ENCODE peak calls at places on chromosomes 4 and X, in five cellular contexts. One of them, this sample, is unnamed.
A peak's percentile ranks its signal among the peaks of the same experiment; 100 is the strongest.

GRCh38 chr4:164616961-164617360 is 137.0 kb upstream of the SMIM31 start:
- DNase-seq in thyroid gland: no peak
- DNase-seq in tibial artery: no peak
- DNase-seq in left ventricle myocardium inferior: no peak
- DNase-seq in progenitor cell of endocrine pancreas: no peak
- DNase-seq in this sample: no peak

GRCh38 chr4:102829803-102830202 is 2.5 kb upstream of the UBE2D3 start:
- DNase-seq in left ventricle myocardium inferior: no peak
- DNase-seq in thyroid gland: no peak
- DNase-seq in tibial artery: no peak
- DNase-seq in progenitor cell of endocrine pancreas: no peak
- DNase-seq in this sample: no peak

GRCh38 chrX:20442597-20442996 is 175.9 kb upstream of the RPS6KA3 start:
- DNase-seq in thyroid gland: peak; percentile 81
- DNase-seq in left ventricle myocardium inferior: peak; percentile 79
- DNase-seq in tibial artery: peak; percentile 72
- DNase-seq in progenitor cell of endocrine pancreas: peak; percentile 54
- DNase-seq in this sample: peak; percentile 56

GRCh38 chrX:3244203-3244743 is 102.2 kb downstream of the MXRA5 start:
- DNase-seq in tibial artery: no peak
- DNase-seq in thyroid gland: no peak
- DNase-seq in left ventricle myocardium inferior: no peak
- DNase-seq in progenitor cell of endocrine pancreas: no peak
- DNase-seq in this sample: no peak

GRCh38 chrX:3263681-3264126 is 82.7 kb downstream of the MXRA5 start:
- DNase-seq in tibial artery: no peak
- DNase-seq in left ventricle myocardium inferior: no peak
- DNase-seq in progenitor cell of endocrine pancreas: no peak
- DNase-seq in thyroid gland: no peak
- DNase-seq in this sample: no peak

GRCh38 chrX:118976599-118977340 is 2.4 kb downstream of the LONRF3 start:
- DNase-seq in progenitor cell of endocrine pancreas: no peak
- DNase-seq in tibial artery: peak; percentile 29
- DNase-seq in thyroid gland: peak; percentile 85
- DNase-seq in left ventricle myocardium inferior: peak; percentile 27
- DNase-seq in this sample: no peak

GRCh38 chr4:140112576-140112975 is 41.4 kb downstream of the MAML3 start:
- DNase-seq in left ventricle myocardium inferior: no peak
- DNase-seq in thyroid gland: no peak
- DNase-seq in tibial artery: no peak
- DNase-seq in progenitor cell of endocrine pancreas: no peak
- DNase-seq in this sample: no peak

GRCh38 chr4:31370866-31371465 is 650.8 kb downstream of the PCDH7 start:
- DNase-seq in tibial artery: no peak
- DNase-seq in left ventricle myocardium inferior: no peak
- DNase-seq in progenitor cell of endocrine pancreas: no peak
- DNase-seq in thyroid gland: no peak
- DNase-seq in this sample: no peak

GRCh38 chr4:167606551-167606950 is 372.3 kb upstream of the SPOCK3 start:
- DNase-seq in progenitor cell of endocrine pancreas: no peak
- DNase-seq in tibial artery: no peak
- DNase-seq in thyroid gland: no peak
- DNase-seq in left ventricle myocardium inferior: no peak
- DNase-seq in this sample: no peak

GRCh38 chr4:141283152-141283551 is 62.5 kb downstream of the ZNF330 start:
- DNase-seq in progenitor cell of endocrine pancreas: no peak
- DNase-seq in tibial artery: no peak
- DNase-seq in left ventricle myocardium inferior: no peak
- DNase-seq in thyroid gland: no peak
- DNase-seq in this sample: no peak

GRCh38 chr4:185265942-185266341 is 56.5 kb downstream of the SNX25 start:
- DNase-seq in thyroid gland: no peak
- DNase-seq in tibial artery: no peak
- DNase-seq in progenitor cell of endocrine pancreas: no peak
- DNase-seq in left ventricle myocardium inferior: no peak
- DNase-seq in this sample: no peak

GRCh38 chrX:104254442-104255115 is at the start of gene ESX1:
- DNase-seq in progenitor cell of endocrine pancreas: no peak
- DNase-seq in left ventricle myocardium inferior: no peak
- DNase-seq in tibial artery: no peak
- DNase-seq in thyroid gland: no peak
- DNase-seq in this sample: peak; percentile 7

GRCh38 chrX:49260221-49260985 is 4.1 kb downstream of the FOXP3 start:
- DNase-seq in progenitor cell of endocrine pancreas: no peak
- DNase-seq in tibial artery: no peak
- DNase-seq in left ventricle myocardium inferior: no peak
- DNase-seq in thyroid gland: no peak
- DNase-seq in this sample: no peak

GRCh38 chrX:77519765-77520164 is 72.6 kb downstream of the FGF16 start:
- DNase-seq in thyroid gland: no peak
- DNase-seq in left ventricle myocardium inferior: no peak
- DNase-seq in progenitor cell of endocrine pancreas: no peak
- DNase-seq in tibial artery: no peak
- DNase-seq in this sample: no peak

GRCh38 chr4:40316782-40317635 is 18.1 kb upstream of the CHRNA9 start:
- DNase-seq in thyroid gland: peak; percentile 49
- DNase-seq in left ventricle myocardium inferior: no peak
- DNase-seq in tibial artery: no peak
- DNase-seq in progenitor cell of endocrine pancreas: peak; percentile 57
- DNase-seq in this sample: peak; percentile 53

GRCh38 chr4:121217385-121217784 is 53.3 kb upstream of the TNIP3 start:
- DNase-seq in left ventricle myocardium inferior: no peak
- DNase-seq in progenitor cell of endocrine pancreas: no peak
- DNase-seq in tibial artery: no peak
- DNase-seq in thyroid gland: no peak
- DNase-seq in this sample: no peak

GRCh38 chrX:138756234-138756633 is 44.7 kb upstream of the FGF13 start:
- DNase-seq in tibial artery: peak; percentile 23
- DNase-seq in left ventricle myocardium inferior: peak; percentile 19
- DNase-seq in progenitor cell of endocrine pancreas: peak; percentile 24
- DNase-seq in thyroid gland: peak; percentile 71
- DNase-seq in this sample: peak; percentile 28

GRCh38 chr4:71870456-71870855 is 86.6 kb upstream of the GC start:
- DNase-seq in left ventricle myocardium inferior: no peak
- DNase-seq in progenitor cell of endocrine pancreas: no peak
- DNase-seq in thyroid gland: no peak
- DNase-seq in tibial artery: no peak
- DNase-seq in this sample: no peak

GRCh38 chrX:92232182-92232581 is 453.0 kb downstream of the PCDH11X start:
- DNase-seq in progenitor cell of endocrine pancreas: no peak
- DNase-seq in left ventricle myocardium inferior: no peak
- DNase-seq in tibial artery: no peak
- DNase-seq in thyroid gland: no peak
- DNase-seq in this sample: peak; percentile 2

GRCh38 chrX:150844016-150844415 is 54.5 kb downstream of the CD99L2 start:
- DNase-seq in progenitor cell of endocrine pancreas: no peak
- DNase-seq in tibial artery: no peak
- DNase-seq in left ventricle myocardium inferior: no peak
- DNase-seq in thyroid gland: no peak
- DNase-seq in this sample: no peak

GRCh38 chr4:81378398-81378797 is 93.3 kb downstream of the RASGEF1B start:
- DNase-seq in left ventricle myocardium inferior: no peak
- DNase-seq in thyroid gland: no peak
- DNase-seq in tibial artery: no peak
- DNase-seq in progenitor cell of endocrine pancreas: no peak
- DNase-seq in this sample: no peak

DNA sequence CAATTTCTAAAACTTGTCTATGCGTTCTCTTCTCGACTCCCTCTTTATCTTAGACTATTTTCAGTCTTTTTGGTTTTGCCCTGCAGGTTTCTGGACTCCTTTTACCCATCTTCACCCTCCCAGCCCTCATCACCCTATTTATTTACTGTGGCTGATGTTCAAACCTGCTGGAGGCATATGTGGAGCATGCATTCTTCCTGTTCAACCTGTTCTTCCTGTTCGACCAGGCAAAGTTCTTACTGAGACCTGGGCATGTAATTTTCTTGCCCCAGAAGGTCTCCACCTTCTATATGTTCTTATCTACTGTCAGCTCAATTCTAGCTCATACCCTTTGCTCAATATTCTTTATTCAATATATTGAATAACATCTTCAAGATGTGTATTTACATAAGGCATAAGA is 69.4 kb upstream of the AGA start:
- DNase-seq in tibial artery: no peak
- DNase-seq in thyroid gland: no peak
- DNase-seq in progenitor cell of endocrine pancreas: no peak
- DNase-seq in left ventricle myocardium inferior: no peak
- DNase-seq in this sample: no peak
- TF ChIP-seq CTCF in tibial artery: no peak
- TF ChIP-seq CTCF in thyroid gland: no peak
- TF ChIP-seq CTCF in progenitor cell of endocrine pancreas: no peak
- TF ChIP-seq CTCF in left ventricle myocardium inferior: no peak
- TF ChIP-seq CTCF in this sample: no peak

DNA sequence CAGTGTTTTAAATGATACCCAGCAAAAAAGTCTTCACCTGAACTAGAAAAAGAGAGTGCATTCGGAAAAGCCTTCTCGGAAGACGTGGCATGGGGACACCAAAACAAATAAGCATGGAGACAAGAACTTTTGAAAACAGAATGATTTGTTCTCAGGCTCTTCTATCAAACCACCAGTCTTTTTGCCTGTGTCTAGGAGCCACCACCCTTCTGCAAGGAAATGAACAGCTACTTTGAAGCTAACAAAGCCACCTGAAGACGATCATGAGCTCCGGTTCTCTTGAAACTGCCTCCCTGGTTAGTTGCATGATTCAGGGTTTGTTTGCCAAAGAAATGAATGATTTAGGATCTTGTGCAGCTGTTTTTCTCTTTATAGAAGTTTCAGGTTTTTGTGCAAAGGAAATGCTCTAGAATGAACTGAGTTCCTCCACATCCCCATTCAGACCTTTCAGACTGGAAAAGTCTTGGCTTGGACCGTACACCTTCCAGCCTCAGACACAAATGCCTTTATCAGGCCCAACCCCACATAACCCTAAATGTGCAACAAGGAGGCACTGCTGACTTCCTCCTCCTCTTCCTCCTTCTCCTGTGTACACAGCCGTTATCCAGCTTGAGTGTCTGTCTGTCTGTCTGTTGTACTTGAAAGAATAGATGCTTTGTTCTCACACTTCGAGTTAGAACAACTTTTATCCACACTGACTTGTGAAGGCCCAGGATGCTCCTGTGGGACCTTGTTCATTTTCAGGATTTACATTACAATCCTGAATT is 334.9 kb upstream of the KLF3 start:
- DNase-seq in left ventricle myocardium inferior: no peak
- DNase-seq in thyroid gland: no peak
- DNase-seq in tibial artery: no peak
- DNase-seq in progenitor cell of endocrine pancreas: no peak
- DNase-seq in this sample: no peak
- TF ChIP-seq CTCF in left ventricle myocardium inferior: no peak
- TF ChIP-seq CTCF in thyroid gland: no peak
- TF ChIP-seq CTCF in tibial artery: no peak
- TF ChIP-seq CTCF in progenitor cell of endocrine pancreas: no peak
- TF ChIP-seq CTCF in this sample: no peak

GRCh38 chr4:74793757-74794340 is 474 bp downstream of the BTC start:
- DNase-seq in tibial artery: peak; percentile 44
- DNase-seq in thyroid gland: peak; percentile 88
- DNase-seq in progenitor cell of endocrine pancreas: peak; percentile 58
- DNase-seq in left ventricle myocardium inferior: no peak
- DNase-seq in this sample: peak; percentile 51
- TF ChIP-seq CTCF in tibial artery: peak; percentile 43
- TF ChIP-seq CTCF in thyroid gland: peak; percentile 42
- TF ChIP-seq CTCF in progenitor cell of endocrine pancreas: peak; percentile 70
- TF ChIP-seq CTCF in left ventricle myocardium inferior: peak; percentile 23
- TF ChIP-seq CTCF in this sample: peak; percentile 55

GRCh38 chr4:169068423-169068822 is 58.4 kb upstream of the CBR4 start:
- DNase-seq in thyroid gland: no peak
- DNase-seq in tibial artery: no peak
- DNase-seq in left ventricle myocardium inferior: no peak
- DNase-seq in progenitor cell of endocrine pancreas: no peak
- DNase-seq in this sample: no peak
- TF ChIP-seq CTCF in thyroid gland: no peak
- TF ChIP-seq CTCF in tibial artery: no peak
- TF ChIP-seq CTCF in left ventricle myocardium inferior: no peak
- TF ChIP-seq CTCF in progenitor cell of endocrine pancreas: no peak
- TF ChIP-seq CTCF in this sample: no peak

DNA sequence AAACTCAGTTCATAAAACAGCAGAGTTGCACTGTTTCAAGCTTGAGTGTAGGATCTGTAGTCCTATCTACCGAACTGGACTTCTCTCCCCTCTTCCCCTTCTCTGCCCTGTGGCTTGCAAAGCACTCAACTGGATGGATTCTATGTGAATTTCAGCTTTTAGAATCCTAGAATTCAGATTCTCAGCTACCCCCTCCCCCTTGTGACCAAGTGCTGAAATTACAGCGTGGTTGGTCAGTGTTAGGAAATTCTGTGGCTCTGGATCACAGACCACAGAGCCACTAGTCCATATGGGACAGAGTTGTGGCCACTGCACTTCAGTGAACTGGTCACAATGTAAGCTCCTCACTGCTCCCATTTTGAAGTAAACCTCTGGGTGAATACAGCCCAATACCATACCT is 64.6 kb upstream of the TRPC5 start:
- DNase-seq in left ventricle myocardium inferior: no peak
- DNase-seq in progenitor cell of endocrine pancreas: peak; percentile 15
- DNase-seq in thyroid gland: peak; percentile 29
- DNase-seq in tibial artery: no peak
- DNase-seq in this sample: peak; percentile 30
- TF ChIP-seq CTCF in left ventricle myocardium inferior: peak; percentile 42
- TF ChIP-seq CTCF in progenitor cell of endocrine pancreas: peak; percentile 69
- TF ChIP-seq CTCF in thyroid gland: peak; percentile 45
- TF ChIP-seq CTCF in tibial artery: no peak
- TF ChIP-seq CTCF in this sample: peak; percentile 67

DNA sequence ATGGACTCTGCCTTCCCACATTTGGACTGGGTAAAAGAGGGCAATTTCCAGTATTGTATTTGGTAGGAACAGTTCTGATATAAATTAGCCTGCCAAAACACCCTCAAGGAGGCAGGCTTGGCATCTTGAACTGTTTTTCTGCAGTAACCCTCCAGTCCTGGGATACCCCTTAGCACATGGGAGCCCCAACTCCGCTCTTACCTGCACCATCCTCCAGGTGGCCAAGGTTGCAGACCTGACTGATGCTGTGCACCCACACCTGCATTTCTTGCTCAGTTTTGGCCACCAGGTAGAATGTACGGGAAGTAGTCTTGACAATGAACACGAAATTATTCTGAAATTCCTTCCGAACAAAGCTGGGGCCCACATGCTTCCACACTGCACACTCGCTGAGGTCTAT is 35.1 kb downstream of the GAB3 start:
- DNase-seq in left ventricle myocardium inferior: no peak
- DNase-seq in progenitor cell of endocrine pancreas: no peak
- DNase-seq in thyroid gland: no peak
- DNase-seq in tibial artery: no peak
- DNase-seq in this sample: no peak
- TF ChIP-seq CTCF in left ventricle myocardium inferior: no peak
- TF ChIP-seq CTCF in progenitor cell of endocrine pancreas: no peak
- TF ChIP-seq CTCF in thyroid gland: no peak
- TF ChIP-seq CTCF in tibial artery: no peak
- TF ChIP-seq CTCF in this sample: no peak

GRCh38 chr4:123398803-123399637 is 2.4 kb downstream of the SPRY1 start:
- DNase-seq in left ventricle myocardium inferior: peak; percentile 48
- DNase-seq in thyroid gland: peak; percentile 63
- DNase-seq in progenitor cell of endocrine pancreas: no peak
- DNase-seq in tibial artery: peak; percentile 63
- DNase-seq in this sample: peak; percentile 47
- TF ChIP-seq CTCF in left ventricle myocardium inferior: no peak
- TF ChIP-seq CTCF in thyroid gland: peak; percentile 15
- TF ChIP-seq CTCF in progenitor cell of endocrine pancreas: no peak
- TF ChIP-seq CTCF in tibial artery: no peak
- TF ChIP-seq CTCF in this sample: no peak